ENCODE peak calls at places on chromosomes 13 and 19, in eight cellular contexts. E is GM03348, O is HFF-Myc, F is dorsolateral prefrontal cortex, Y is lung, T is heart left ventricle, W is T-helper 17 cell, M is prostate gland. L is an unnamed sample.

GRCh38 chr19:17790059-17790780 is 4.7 kb upstream of the B3GNT3 start:
- DNase-seq in Y (no peak), O (no peak), E (no peak), T (no peak), F (no peak), W (no peak), M (no peak), L (peak)

GRCh38 chr19:17123041-17123440 is 47.5 kb downstream of the MYO9B start:
- DNase-seq in F (no peak), Y (no peak), W (no peak), M (no peak), E (no peak), O (no peak), T (no peak), L (no peak)

GRCh38 chr13:97212540-97213146 is 9.5 kb upstream of the MBNL2 start:
- DNase-seq in M (no peak), W (no peak), Y (no peak), O (no peak), E (peak), T (no peak), F (no peak), L (no peak)

GRCh38 chr13:25143693-25144092 is 28.4 kb downstream of the AMER2 start:
- DNase-seq in O (no peak), T (no peak), Y (no peak), F (no peak), E (no peak), W (no peak), M (no peak), L (no peak)

GRCh38 chr13:52010890-52011689 is at the start of gene ATP7B:
- DNase-seq in T (no peak), W (peak), E (peak), Y (no peak), F (peak), M (no peak), O (no peak), L (no peak)

GRCh38 chr13:35732565-35732964 is 256.1 kb upstream of the MAB21L1 start:
- DNase-seq in W (no peak), E (no peak), Y (no peak), F (no peak), T (peak), M (no peak), O (no peak), L (no peak)

GRCh38 chr13:50990540-50991506 is 81.2 kb downstream of the RNASEH2B start:
- DNase-seq in T (peak), E (peak), Y (no peak), M (no peak), F (peak), W (no peak), O (peak), L (no peak)

GRCh38 chr19:34145741-34146202 is 26.5 kb upstream of the LSM14A start:
- DNase-seq in Y (peak), F (peak), T (no peak), M (peak), O (peak), E (peak), W (peak), L (no peak)

GRCh38 chr19:33022472-33023116 is 42.1 kb downstream of the RHPN2 start:
- DNase-seq in O (no peak), W (no peak), Y (no peak), T (no peak), F (no peak), E (no peak), M (no peak), L (no peak)

GRCh38 chr19:38519168-38519567 is 85.7 kb downstream of the RYR1 start:
- DNase-seq in W (no peak), E (no peak), Y (no peak), O (no peak), T (no peak), M (no peak), F (no peak), L (no peak)

GRCh38 chr19:44820648-44821609 is 12.0 kb downstream of the BCAM start:
- DNase-seq in W (no peak), O (no peak), T (peak), Y (no peak), M (no peak), F (no peak), E (no peak), L (no peak)